ENCODE peak calls at places on chromosomes 3 and 15, in four cellular contexts. I is left ventricle myocardium superior, M is A549, R is progenitor cell of endocrine pancreas. B is an unnamed sample.

GRCh38 chr3:64909757-64910475 is 222.1 kb upstream of the ADAMTS9 start:
- DNase-seq in I (no peak), M (no peak), R (no peak), B (no peak)

GRCh38 chr3:87000940-87001339 is 10.0 kb upstream of the VGLL3 start:
- DNase-seq in I (no peak), M (no peak), R (no peak), B (no peak)

GRCh38 chr3:126418661-126419131 is 24.0 kb downstream of the CFAP100 start:
- DNase-seq in I (no peak), M (no peak), R (no peak), B (no peak)

GRCh38 chr15:93929375-93930094 is 301.8 kb upstream of the MCTP2 start:
- DNase-seq in I (peak; percentile 48), M (no peak), R (no peak), B (peak; percentile 3)

GRCh38 chr15:38145671-38146111 is 106.9 kb upstream of the SPRED1 start:
- DNase-seq in I (peak; percentile 25), M (no peak), R (no peak), B (no peak)

GRCh38 chr3:172046268-172046915 is 7.0 kb downstream of the FNDC3B start:
- DNase-seq in I (no peak), M (no peak), R (no peak), B (no peak)

GRCh38 chr15:50280271-50280670 is 14.7 kb upstream of the HDC start:
- DNase-seq in I (no peak), M (no peak), R (no peak), B (no peak)

GRCh38 chr3:39260957-39261356 is 18.9 kb downstream of the CX3CR1 start:
- DNase-seq in I (peak; percentile 88), M (peak; percentile 75), R (no peak), B (peak; percentile 78)

GRCh38 chr3:37922721-37923575 is 61.3 kb downstream of the CTDSPL start:
- DNase-seq in I (peak; percentile 63), M (no peak), R (no peak), B (no peak)

GRCh38 chr15:36428102-36428845 is 151.2 kb upstream of the CDIN1 start:
- DNase-seq in I (no peak), M (peak; percentile 66), R (no peak), B (peak; percentile 99)

GRCh38 chr15:82856397-82857170 is 47.2 kb downstream of the WHAMM start:
- DNase-seq in I (no peak), M (no peak), R (no peak), B (no peak)

GRCh38 chr15:62133141-62133540 is 31.9 kb downstream of the C2CD4B start:
- DNase-seq in I (no peak), M (no peak), R (no peak), B (no peak)

GRCh38 chr15:45486317-45486716 is 36.2 kb downstream of the SLC30A4 start:
- DNase-seq in I (no peak), M (no peak), R (no peak), B (no peak)

B was measured in SJSA1.